ENCODE peak calls at places on chromosomes 16 and 17, in ten cellular contexts. O, Z, I, W, X, Y, U, S, R and Q are unnamed samples.
A peak's percentile ranks its signal among the peaks of the same experiment; 100 is the strongest.

GRCh38 chr16:68227183-68227793 is 8.6 kb downstream of the ESRP2 start:
- DNase-seq in O (no peak), R (no peak), I (no peak), Y (no peak), X (no peak), U (no peak), S (no peak), W (no peak), Z (no peak), Q (peak; percentile 42)

GRCh38 chr17:72984145-72984924 is 108.2 kb downstream of the SLC39A11 start:
- DNase-seq in X (no peak), W (no peak), U (no peak), O (no peak), Y (peak; percentile 97), I (no peak), R (peak; percentile 84), S (no peak), Z (no peak), Q (no peak)

GRCh38 chr17:4956493-4957061 is 5.7 kb downstream of the ENO3 start:
- DNase-seq in O (no peak), X (no peak), R (no peak), Z (no peak), S (no peak), Y (no peak), U (no peak), W (peak; percentile 41), I (no peak), Q (no peak)

GRCh38 chr16:24800586-24800985 is 45.2 kb upstream of the SLC5A11 start:
- DNase-seq in Z (peak; percentile 19), U (no peak), Y (peak; percentile 33), X (no peak), S (peak; percentile 15), W (peak; percentile 24), O (no peak), R (no peak), I (peak; percentile 48), Q (no peak)

GRCh38 chr17:56570199-56570598 is 23.3 kb upstream of the NOG start:
- DNase-seq in Z (no peak), R (no peak), X (no peak), O (no peak), U (no peak), S (no peak), Y (no peak), I (no peak), W (no peak), Q (no peak)

GRCh38 chr17:49031965-49032928 is 35.1 kb downstream of the IGF2BP1 start:
- DNase-seq in Z (peak; percentile 76), I (peak; percentile 86), Y (peak; percentile 65), U (no peak), W (peak; percentile 85), O (peak; percentile 33), X (peak; percentile 33), R (peak; percentile 82), S (peak; percentile 33), Q (peak; percentile 73)

GRCh38 chr16:72124761-72125634 is 31.4 kb downstream of the DHX38 start:
- DNase-seq in I (peak; percentile 67), O (peak; percentile 74), Y (peak; percentile 63), W (peak; percentile 75), U (peak; percentile 66), S (peak; percentile 33), X (peak; percentile 17), R (peak; percentile 42), Z (peak; percentile 84), Q (peak; percentile 79)

GRCh38 chr16:3101841-3102470 is 2.9 kb upstream of the ZSCAN10 start:
- DNase-seq in Z (peak; percentile 87), I (no peak), O (peak; percentile 77), X (no peak), R (no peak), U (peak; percentile 43), S (no peak), Y (no peak), W (no peak), Q (no peak)

GRCh38 chr17:79739148-79740062 is 8.7 kb downstream of the ENPP7 start:
- DNase-seq in O (no peak), Z (no peak), U (no peak), X (no peak), R (no peak), S (no peak), I (peak; percentile 57), Y (peak; percentile 48), W (no peak), Q (no peak)

GRCh38 chr17:63345598-63345997 is 100.5 kb downstream of the CYB561 start:
- DNase-seq in U (no peak), W (no peak), Y (no peak), I (no peak), S (no peak), O (no peak), Z (no peak), R (no peak), X (no peak), Q (no peak)

GRCh38 chr17:39722965-39723848 is 7.1 kb downstream of the MIEN1 start:
- DNase-seq in U (no peak), I (no peak), Z (peak; percentile 56), X (no peak), S (no peak), Y (no peak), R (no peak), W (no peak), O (no peak), Q (no peak)

DNA sequence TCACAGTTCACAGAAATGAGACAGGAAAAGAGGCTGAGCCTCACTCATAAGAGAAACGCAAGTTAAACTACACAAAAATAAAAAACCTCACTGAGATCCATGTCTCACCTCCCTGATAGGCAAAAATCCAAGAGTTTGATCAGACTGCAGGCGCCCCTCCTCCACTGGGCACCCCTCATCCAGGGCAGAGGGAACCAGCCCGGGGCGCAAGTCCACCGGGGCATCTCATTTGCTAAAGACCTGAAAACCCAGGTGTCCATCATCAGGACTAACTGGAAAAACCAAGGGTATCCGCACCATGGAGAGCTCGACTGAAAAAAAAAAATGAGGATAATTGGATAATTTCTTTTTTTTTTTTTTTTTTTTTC is 2.6 kb downstream of the HBZ start:
- DNase-seq in W (no peak), Z (no peak), Y (no peak), X (no peak), O (no peak), R (no peak), U (no peak), S (no peak), I (no peak), Q (no peak)
- H3K4me3 ChIP-seq in W (peak overlapping the region; percentile 53), Z (peak overlapping the region; percentile 50), Y (peak overlapping the region; percentile 54), X (peak overlapping the region; percentile 37), O (no peak overlapping the region), R (no peak overlapping the region), U (peak overlapping the region; percentile 65), S (peak overlapping the region; percentile 53), I (no peak overlapping the region), Q (no peak overlapping the region)

GRCh38 chr16:6160303-6160702 is 1062.7 kb upstream of the EEF2KMT start:
- DNase-seq in X (no peak), U (no peak), O (no peak), S (no peak), I (no peak), Y (peak; percentile 58), Z (no peak), R (no peak), W (no peak), Q (no peak)

GRCh38 chr16:6153901-6154300 is 1056.3 kb upstream of the EEF2KMT start:
- DNase-seq in Z (no peak), O (no peak), R (no peak), W (no peak), I (no peak), U (no peak), S (no peak), X (no peak), Y (peak; percentile 39), Q (no peak)

GRCh38 chr16:6160871-6161270 is 1063.3 kb upstream of the EEF2KMT start:
- DNase-seq in X (no peak), R (no peak), U (no peak), W (no peak), S (no peak), Y (peak; percentile 61), I (no peak), O (no peak), Z (no peak), Q (no peak)

GRCh38 chr16:6157806-6158205 is 1060.2 kb upstream of the EEF2KMT start:
- DNase-seq in Y (no peak), W (no peak), O (no peak), U (no peak), S (no peak), I (no peak), Z (no peak), X (no peak), R (no peak), Q (no peak)
- H3K4me1 ChIP-seq in Y (no peaks in the 10 kb centered on the region), W (no peaks in the 10 kb centered on the region), O (no peaks in the 10 kb centered on the region), U (no peaks in the 10 kb centered on the region), S (no peaks in the 10 kb centered on the region), I (no peaks in the 10 kb centered on the region), Z (no peaks in the 10 kb centered on the region), X (no peaks in the 10 kb centered on the region), R (no peaks in the 10 kb centered on the region), Q (no peaks in the 10 kb centered on the region)

GRCh38 chr16:1459967-1460366 is 14.9 kb downstream of the CLCN7 start:
- DNase-seq in U (no peak), Z (no peak), R (no peak), Y (no peak), O (no peak), X (no peak), W (no peak), S (no peak), I (no peak), Q (no peak)

GRCh38 chr16:1458336-1458976 is 14.1 kb upstream of the CCDC154 start:
- DNase-seq in R (no peak), S (no peak), W (no peak), Z (no peak), X (no peak), O (no peak), Y (no peak), U (no peak), I (no peak), Q (no peak)

GRCh38 chr16:1458977-1459341 is 14.6 kb upstream of the CCDC154 start:
- DNase-seq in W (no peak), X (no peak), U (no peak), Y (no peak), O (no peak), I (no peak), S (no peak), Z (no peak), R (no peak), Q (no peak)

GRCh38 chr16:1461146-1461545 is 13.7 kb downstream of the CLCN7 start:
- DNase-seq in O (no peak), Z (no peak), Y (no peak), I (no peak), W (no peak), X (no peak), S (no peak), U (no peak), R (no peak), Q (no peak)

GRCh38 chr16:1460602-1461138 is 14.2 kb downstream of the CLCN7 start:
- DNase-seq in W (no peak), I (no peak), U (no peak), R (no peak), Y (no peak), O (no peak), Z (no peak), S (no peak), X (no peak), Q (no peak)
- H3K36me3 ChIP-seq in W (no peaks in the 10 kb centered on the region), I (peaks cover 22% of the 10 kb centered on the region), U (peaks cover 55% of the 10 kb centered on the region), R (no peaks in the 10 kb centered on the region), Y (peaks cover 10% of the 10 kb centered on the region), O (peaks cover 33% of the 10 kb centered on the region), Z (peaks cover 9% of the 10 kb centered on the region), S (peaks cover 21% of the 10 kb centered on the region), X (no peaks in the 10 kb centered on the region), Q (peaks cover 13% of the 10 kb centered on the region)

DNA sequence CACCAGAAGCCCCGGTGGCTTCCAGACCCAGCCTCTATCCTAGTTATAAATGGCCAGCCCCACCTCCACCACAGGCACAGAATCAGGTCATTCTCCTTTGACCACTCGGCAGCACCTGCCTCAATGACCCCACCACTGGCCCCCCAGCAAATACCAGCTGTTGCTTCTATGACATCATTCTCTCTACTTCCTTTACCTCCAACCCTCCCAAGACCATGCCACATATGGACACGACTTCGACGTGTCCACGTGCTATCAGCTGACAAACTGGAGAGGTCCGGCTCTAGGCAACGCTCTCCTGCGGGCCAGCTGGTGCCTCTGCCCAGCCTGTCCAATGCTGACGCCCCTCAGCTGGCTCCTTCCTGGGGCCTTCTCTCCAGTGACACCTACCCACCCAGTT is 5.9 kb downstream of the ALYREF start:
- DNase-seq in Z (no peak), X (no peak), I (no peak), Y (no peak), W (no peak), O (no peak), U (no peak), S (no peak), R (no peak), Q (no peak)
- H3K4me3 ChIP-seq in Z (no peak overlapping the region), X (no peak overlapping the region), I (no peak overlapping the region), Y (no peak overlapping the region), W (no peak overlapping the region), O (no peak overlapping the region), U (no peak overlapping the region), S (no peak overlapping the region), R (no peak overlapping the region), Q (no peak overlapping the region)